ENCODE peak calls at places on chromosomes 3 and 15, in four cellular contexts. M is fibroblast of lung, F is astrocyte of the cerebellum, U is fibroblast of villous mesenchyme. Q is an unnamed sample.

GRCh38 chr15:99618941-99619411 is 53.2 kb downstream of the MEF2A start:
- DNase-seq in M (peak), F (no peak), U (no peak), Q (peak)

GRCh38 chr15:81809543-81809942 is 236.3 kb downstream of the MEX3B start:
- DNase-seq in M (no peak), F (no peak), U (no peak), Q (no peak)

GRCh38 chr3:38226273-38226672 is 39.3 kb upstream of the SLC22A13 start:
- DNase-seq in M (peak), F (no peak), U (peak), Q (peak)

GRCh38 chr15:96146711-96147110 is 183.8 kb upstream of the NR2F2 start:
- DNase-seq in M (peak), F (no peak), U (peak), Q (no peak)

GRCh38 chr3:20811631-20812030 is 625.6 kb upstream of the SGO1 start:
- DNase-seq in M (no peak), F (no peak), U (no peak), Q (no peak)

GRCh38 chr3:140167600-140168281 is 232.8 kb downstream of the CLSTN2 start:
- DNase-seq in M (peak), F (no peak), U (no peak), Q (no peak)

GRCh38 chr3:67064105-67064504 is 66.0 kb downstream of the KBTBD8 start:
- DNase-seq in M (peak), F (no peak), U (no peak), Q (no peak)

GRCh38 chr3:12681586-12682371 is 17.9 kb upstream of the RAF1 start:
- DNase-seq in M (peak), F (no peak), U (peak), Q (peak)

GRCh38 chr3:71785594-71786472 is 885 bp upstream of the PROK2 start:
- DNase-seq in M (no peak), F (no peak), U (no peak), Q (no peak)

GRCh38 chr3:49567406-49567805 is 13.1 kb downstream of the BSN start:
- DNase-seq in M (no peak), F (no peak), U (no peak), Q (no peak)

GRCh38 chr15:68203486-68203885 is 1.6 kb downstream of the CALML4 start:
- DNase-seq in M (no peak), F (no peak), U (no peak), Q (no peak)

DNA sequence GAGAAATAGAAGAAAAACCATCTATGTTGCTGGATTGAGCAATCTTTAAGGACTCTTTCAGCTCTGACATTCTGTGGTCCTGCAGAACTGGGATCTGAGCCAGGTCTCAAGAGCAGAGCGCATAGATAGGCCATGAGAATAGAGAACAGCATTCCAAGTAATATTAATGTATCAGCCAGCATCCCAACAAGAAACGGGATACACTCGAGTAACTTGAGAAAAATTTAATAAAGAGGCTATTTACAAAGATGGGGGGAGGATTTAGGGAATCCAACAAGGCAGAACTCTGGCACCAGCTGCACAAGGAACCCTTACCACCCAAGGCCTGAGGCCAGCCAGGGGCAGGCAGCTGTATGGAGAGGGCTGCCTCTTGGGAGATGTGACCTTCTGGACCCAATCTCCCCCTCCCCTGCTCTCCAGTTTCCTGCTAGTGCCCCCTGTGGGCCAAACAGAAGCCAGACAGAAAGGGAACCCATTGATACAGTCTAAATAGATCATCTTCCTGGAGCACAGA is 8.2 kb downstream of the TMOD2 start:
- DNase-seq in M (peak), F (peak), U (peak), Q (peak)
- TF ChIP-seq CTCF in M (peak), F (peak), U (peak), Q (peak)

GRCh38 chr15:42449770-42450433 is 41.0 kb downstream of the ZNF106 start:
- DNase-seq in M (no peak), F (no peak), U (no peak), Q (no peak)

GRCh38 chr15:42448281-42448680 is 42.7 kb downstream of the ZNF106 start:
- DNase-seq in M (no peak), F (no peak), U (no peak), Q (no peak)

GRCh38 chr15:42450434-42450790 is 40.5 kb downstream of the ZNF106 start:
- DNase-seq in M (no peak), F (no peak), U (no peak), Q (no peak)

GRCh38 chr15:42447599-42447998 is 43.3 kb downstream of the ZNF106 start:
- DNase-seq in M (no peak), F (no peak), U (no peak), Q (no peak)

DNA sequence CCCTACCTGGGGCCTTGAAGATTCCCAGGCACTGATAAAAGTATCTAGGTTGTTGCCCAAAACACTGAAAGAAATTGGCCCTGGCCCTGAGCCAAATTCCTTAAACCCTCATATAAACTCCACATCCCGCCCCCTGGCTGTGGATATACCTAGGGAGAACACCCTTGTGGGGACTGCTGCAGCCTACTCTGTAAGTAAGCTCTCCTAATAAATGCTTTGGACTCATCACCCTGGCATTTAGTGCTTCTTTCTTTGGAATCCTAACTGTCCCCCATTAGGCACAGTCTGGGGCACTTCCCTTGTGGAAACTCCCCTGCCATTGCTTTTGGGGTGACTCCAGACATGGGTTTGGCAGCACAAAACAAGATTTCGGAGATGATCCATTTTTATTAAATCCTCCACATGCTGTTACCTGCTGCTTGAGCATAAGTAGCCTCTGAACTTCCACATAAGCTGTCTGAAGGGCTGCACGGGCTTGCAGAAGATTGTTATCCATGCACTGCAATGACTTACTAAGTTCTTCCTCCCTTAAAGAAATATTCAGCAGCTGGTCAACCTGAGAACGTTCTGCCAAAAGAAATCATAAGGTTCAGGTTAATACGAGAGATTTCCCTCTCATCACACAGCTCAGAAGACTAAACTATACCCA is 46.4 kb downstream of the ZNF106 start:
- DNase-seq in M (peak), F (no peak), U (peak), Q (peak)
- TF ChIP-seq CTCF in M (no peak), F (no peak), U (peak), Q (peak)

GRCh38 chr3:123725652-123726400 is 141.0 kb upstream of the HACD2 start:
- DNase-seq in M (no peak), F (no peak), U (no peak), Q (no peak)

GRCh38 chr3:123720638-123721037 is 135.8 kb upstream of the HACD2 start:
- DNase-seq in M (no peak), F (no peak), U (no peak), Q (no peak)

GRCh38 chr3:123722021-123722420 is 137.2 kb upstream of the HACD2 start:
- DNase-seq in M (no peak), F (no peak), U (no peak), Q (no peak)

GRCh38 chr3:123724306-123724705 is 139.5 kb upstream of the HACD2 start:
- DNase-seq in M (peak), F (no peak), U (peak), Q (peak)

GRCh38 chr3:123723527-123724168 is 138.8 kb upstream of the HACD2 start:
- DNase-seq in M (peak), F (peak), U (peak), Q (peak)
- TF ChIP-seq CTCF in M (peak), F (peak), U (peak), Q (peak)

DNA sequence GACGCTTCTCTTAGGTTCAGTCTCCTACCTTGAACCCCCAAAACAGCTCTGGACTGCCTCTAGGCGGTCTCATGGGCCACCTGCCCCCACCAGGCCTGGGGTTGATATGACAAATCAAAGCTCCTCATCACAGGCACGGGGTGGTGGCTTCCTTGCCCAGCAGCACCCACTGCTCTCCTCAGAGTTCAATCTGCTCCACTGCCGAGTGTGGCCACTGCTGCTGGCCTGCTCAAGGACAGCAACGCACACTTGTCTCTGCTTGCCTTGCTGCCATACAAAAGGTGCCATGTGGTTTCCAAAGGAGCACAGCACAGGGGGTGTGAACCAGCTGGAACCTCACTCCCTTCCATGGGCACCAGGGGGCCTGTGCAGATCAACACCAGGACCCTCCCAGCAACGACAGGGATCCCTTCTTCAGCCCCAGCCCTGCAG is 10.2 kb downstream of the KBTBD13 start:
- DNase-seq in M (no peak), F (no peak), U (no peak), Q (no peak)
- TF ChIP-seq CTCF in M (no peak), F (no peak), U (peak), Q (peak)

DNA sequence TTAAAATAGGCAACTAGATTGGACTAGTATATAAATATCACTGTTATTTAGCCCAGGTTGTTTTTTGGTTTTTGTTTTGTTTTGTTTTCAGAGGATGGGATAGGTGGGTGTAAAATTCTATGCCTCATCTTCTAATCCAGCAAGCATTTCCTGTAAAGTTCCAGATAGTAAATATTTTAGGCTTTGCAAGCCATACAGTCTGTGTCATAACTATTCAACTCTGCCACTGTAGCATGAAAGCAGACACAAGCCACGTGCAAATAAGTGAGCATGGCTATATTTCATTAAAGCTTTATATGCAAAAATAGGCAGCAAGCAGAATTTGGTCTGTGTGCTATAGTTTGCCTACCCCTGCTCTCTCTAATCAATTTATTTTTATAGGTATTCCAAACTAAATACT is 657.3 kb upstream of the TGFBR2 start:
- DNase-seq in M (peak), F (no peak), U (peak), Q (peak)
- TF ChIP-seq CTCF in M (no peak), F (no peak), U (no peak), Q (no peak)

DNA sequence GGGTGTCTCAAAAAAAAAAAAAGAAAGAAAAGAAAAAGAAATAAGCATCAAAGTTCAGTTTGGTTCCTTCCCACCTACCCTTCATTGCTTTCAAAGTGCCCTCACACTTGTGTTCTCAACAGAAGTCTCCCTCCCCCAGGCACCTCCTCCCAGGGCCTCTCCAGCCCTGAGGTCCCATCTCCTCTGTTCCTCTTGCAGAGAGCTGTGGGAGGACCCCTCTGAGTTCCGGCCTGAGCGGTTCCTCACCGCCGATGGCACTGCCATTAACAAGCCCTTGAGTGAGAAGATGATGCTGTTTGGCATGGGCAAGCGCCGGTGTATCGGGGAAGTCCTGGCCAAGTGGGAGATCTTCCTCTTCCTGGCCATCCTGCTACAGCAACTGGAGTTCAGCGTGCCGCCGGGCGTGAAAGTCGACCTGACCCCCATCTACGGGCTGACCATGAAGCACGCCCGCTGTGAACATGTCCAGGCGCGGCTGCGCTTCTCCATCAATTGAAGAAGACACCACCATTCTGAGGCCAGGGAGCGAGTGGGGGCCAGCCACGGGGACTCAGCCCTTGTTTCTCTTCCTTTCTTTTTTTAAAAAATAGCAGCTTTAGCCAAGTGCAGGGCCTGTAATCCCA is 6.1 kb downstream of the CYP1A2 start:
- DNase-seq in M (no peak), F (no peak), U (no peak), Q (no peak)
- TF ChIP-seq CTCF in M (no peak), F (no peak), U (no peak), Q (no peak)

Q was measured in HFFc6.